ENCODE peak calls at places on chromosome 5, in seven cellular contexts. Q is left ventricle myocardium inferior; T is CD8-positive, alpha-beta T cell; M is IMR-90; C is tibial nerve; D is breast epithelium; N is hepatocyte. R is an unnamed sample. For H3K27me3 and H3K9me3, the result is how much of the 10 kb centered on the place peaks cover.

GRCh38 chr5:98398465-98398864 is 375.0 kb upstream of the RGMB start:
- DNase-seq in Q (no peak), C (no peak), N (no peak), D (no peak), M (no peak), T (no peak), R (no peak)

GRCh38 chr5:160508780-160509361 is 87.2 kb downstream of the PTTG1 start:
- DNase-seq in M (peak), C (peak), Q (no peak), T (peak), D (no peak), N (peak), R (peak)

GRCh38 chr5:140547508-140548299 is at the start of gene EIF4EBP3:
- DNase-seq in D (peak), C (peak), N (peak), M (peak), Q (peak), T (peak), R (peak)

GRCh38 chr5:179298181-179298993 is 46.9 kb downstream of the ADAMTS2 start:
- DNase-seq in T (no peak), D (no peak), M (no peak), Q (no peak), N (no peak), C (no peak), R (no peak)

GRCh38 chr5:175572922-175573321 is 84.9 kb upstream of the HRH2 start:
- DNase-seq in N (peak), C (no peak), D (no peak), T (no peak), M (peak), Q (no peak), R (peak)

GRCh38 chr5:7078901-7079300 is 317.0 kb upstream of the ADCY2 start:
- DNase-seq in T (no peak), Q (no peak), D (no peak), C (peak), N (peak), M (no peak), R (no peak)

GRCh38 chr5:169099801-169100734 is 200.9 kb downstream of the SLIT3 start:
- DNase-seq in T (no peak), C (peak), Q (no peak), N (no peak), M (no peak), D (no peak), R (peak)

GRCh38 chr5:54243483-54244080 is 66.8 kb downstream of the ARL15 start:
- DNase-seq in N (peak), T (no peak), D (no peak), M (peak), Q (no peak), C (peak), R (no peak)

GRCh38 chr5:142395334-142395733 is 70.5 kb upstream of the SPRY4 start:
- DNase-seq in C (no peak), T (no peak), N (no peak), M (no peak), Q (no peak), D (no peak), R (no peak)

GRCh38 chr5:178234753-178235599 is 2.4 kb upstream of the PHYKPL start:
- DNase-seq in C (peak), Q (peak), T (peak), N (peak), M (peak), D (no peak), R (peak)

GRCh38 chr5:53069626-53070025 is 39.9 kb downstream of the MOCS2 start:
- DNase-seq in N (no peak), C (no peak), Q (no peak), M (peak), T (no peak), D (no peak), R (peak)

GRCh38 chr5:175479125-175479881 is 943 bp downstream of the SFXN1 start:
- DNase-seq in N (peak), D (no peak), C (no peak), T (no peak), Q (no peak), M (no peak), R (no peak)

GRCh38 chr5:103801681-103802080 is 239.1 kb upstream of the NUDT12 start:
- DNase-seq in D (no peak), T (no peak), C (no peak), M (peak), Q (no peak), N (no peak), R (peak)

GRCh38 chr5:96790851-96791513 is 16.8 kb downstream of the ERAP1 start:
- DNase-seq in Q (no peak), M (peak), D (no peak), T (no peak), C (no peak), N (no peak), R (peak)

GRCh38 chr5:134041570-134042411 is 37.0 kb upstream of the VDAC1 start:
- DNase-seq in M (no peak), D (no peak), C (no peak), Q (no peak), T (no peak), N (no peak), R (no peak)

GRCh38 chr5:14882658-14883580 is 11.3 kb upstream of the ANKH start:
- DNase-seq in T (no peak), C (no peak), Q (peak), D (no peak), M (no peak), N (no peak), R (no peak)

GRCh38 chr5:117027384-117027783 is 452.8 kb upstream of the SEMA6A start:
- DNase-seq in T (no peak), N (no peak), M (no peak), D (no peak), C (no peak), Q (no peak), R (no peak)
- H3K4me3 ChIP-seq in T (no peak), N (no peak), M (no peak), D (no peak), C (no peak), Q (no peak), R (no peak)

GRCh38 chr5:5014836-5015235 is 125.3 kb upstream of the ADAMTS16 start:
- DNase-seq in T (no peak), D (no peak), Q (no peak), C (no peak), M (no peak), N (no peak), R (peak)
- H3K27me3 ChIP-seq in T (under half), D (under half), Q (under half), C (under half), M (under half), N (under half), R (under half)

GRCh38 chr5:1043327-1043726 is 34.7 kb downstream of the NKD2 start:
- DNase-seq in D (no peak), N (no peak), T (no peak), M (no peak), Q (no peak), C (no peak), R (no peak)
- H3K9me3 ChIP-seq in D (under half), N (under half), T (under half), M (under half), Q (under half), C (under half), R (under half)

GRCh38 chr5:67196537-67197059 is at the start of gene CD180:
- DNase-seq in T (no peak), N (no peak), M (no peak), D (no peak), C (no peak), Q (peak), R (peak)
- H3K4me3 ChIP-seq in T (no peak), N (no peak), M (no peak), D (no peak), C (peak), Q (peak), R (no peak)

GRCh38 chr5:73266309-73266708 is 93.3 kb downstream of the TMEM174 start:
- DNase-seq in C (no peak), N (no peak), D (no peak), M (no peak), T (no peak), Q (no peak), R (no peak)
- H3K27me3 ChIP-seq in C (under half), N (under half), D (under half), M (under half), T (under half), Q (half or more), R (under half)

GRCh38 chr5:4440536-4440935 is 699.6 kb upstream of the ADAMTS16 start:
- DNase-seq in M (no peak), T (no peak), N (no peak), C (no peak), Q (no peak), D (no peak), R (no peak)
- H3K9me3 ChIP-seq in M (under half), T (under half), N (under half), C (under half), Q (under half), D (under half), R (under half)

DNA sequence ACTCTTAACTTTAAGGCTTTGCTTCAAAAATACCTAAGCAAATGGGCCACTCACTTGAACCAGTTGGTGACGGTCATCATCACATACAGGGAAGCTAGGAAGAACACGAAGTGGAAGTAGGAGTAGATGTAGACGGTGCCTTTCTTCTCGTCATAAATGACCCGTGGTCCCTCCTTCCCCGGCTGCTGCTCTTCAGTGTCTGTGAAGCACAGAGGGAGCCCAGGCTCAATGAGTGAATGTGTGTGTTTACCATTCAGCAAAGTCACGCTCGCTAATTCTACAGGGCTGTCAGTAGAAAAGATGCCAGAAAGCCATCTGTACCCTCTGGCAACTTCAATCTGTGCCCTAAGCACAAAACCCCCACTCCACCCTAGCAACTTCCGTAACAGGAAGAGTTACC is 109.8 kb downstream of the SERINC5 start:
- DNase-seq in Q (no peak), T (no peak), N (no peak), C (no peak), M (no peak), D (no peak), R (no peak)
- H3K4me3 ChIP-seq in Q (no peak), T (no peak), N (no peak), C (no peak), M (no peak), D (no peak), R (no peak)

DNA sequence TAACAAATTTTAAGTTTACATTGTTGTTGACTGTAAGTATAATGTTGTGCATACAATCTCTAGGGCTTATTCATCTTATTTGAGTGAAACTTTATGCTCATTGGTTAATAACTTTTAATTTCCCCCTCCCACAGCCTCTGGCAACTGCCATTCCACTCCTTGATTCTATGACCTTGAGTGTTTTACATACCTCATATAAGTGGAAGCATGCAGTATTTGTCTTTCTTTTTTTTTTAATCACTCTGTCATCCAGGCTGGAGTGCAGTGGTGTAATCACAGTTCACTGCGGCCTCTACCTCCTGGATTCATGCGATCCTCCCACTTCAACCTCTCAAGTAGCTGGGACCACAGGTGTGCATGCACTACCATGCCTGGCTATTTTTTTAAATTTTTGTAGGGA is 83.9 kb downstream of the KCTD16 start:
- DNase-seq in D (no peak), Q (no peak), C (no peak), T (no peak), N (no peak), M (no peak), R (no peak)
- H3K27me3 ChIP-seq in D (under half), Q (under half), C (under half), T (under half), N (under half), M (under half), R (under half)